ENCODE peak calls at places on chromosomes 13 and 19, in five cellular contexts. T is K562, X is H1, Q is GM12878, Z is SK-N-SH. G is an unnamed sample.

GRCh38 chr19:34172661-34173144 is 399 bp downstream of the LSM14A start:
- DNase-seq in X (peak), T (no peak), Q (no peak), Z (peak), G (no peak)

GRCh38 chr13:114319441-114319871 is 5.2 kb downstream of the CHAMP1 start:
- DNase-seq in Q (no peak), X (no peak), T (no peak), Z (no peak), G (no peak)

GRCh38 chr19:801030-801860 is 4.0 kb downstream of the PTBP1 start:
- DNase-seq in Q (no peak), Z (peak), T (no peak), X (no peak), G (no peak)

GRCh38 chr19:30276312-30276884 is 95.8 kb upstream of the ZNF536 start:
- DNase-seq in Z (no peak), X (no peak), Q (no peak), T (no peak), G (no peak)

GRCh38 chr19:8592231-8593009 is 15.2 kb upstream of the MYO1F start:
- DNase-seq in X (peak), T (peak), Q (no peak), Z (peak), G (no peak)

GRCh38 chr13:99398916-99399622 is 91.9 kb upstream of the GPR183 start:
- DNase-seq in T (no peak), X (no peak), Q (no peak), Z (no peak), G (no peak)

GRCh38 chr13:114004416-114005205 is 30.7 kb upstream of the C13orf46 start:
- DNase-seq in Z (no peak), T (peak), X (no peak), Q (no peak), G (peak)

GRCh38 chr19:56987184-56987583 is 132.6 kb upstream of the USP29 start:
- DNase-seq in Z (peak), X (no peak), Q (no peak), T (no peak), G (no peak)

GRCh38 chr19:35911790-35912189 is 3.7 kb upstream of the TYROBP start:
- DNase-seq in T (peak), Z (no peak), X (no peak), Q (no peak), G (no peak)

GRCh38 chr19:30686252-30686762 is 314.1 kb downstream of the ZNF536 start:
- DNase-seq in Z (peak), T (no peak), X (no peak), Q (no peak), G (no peak)

GRCh38 chr13:66546534-66547379 is 683.4 kb downstream of the PCDH9 start:
- DNase-seq in Z (no peak), X (no peak), T (no peak), Q (no peak), G (no peak)

GRCh38 chr19:51727349-51727880 is 3.6 kb upstream of the HAS1 start:
- DNase-seq in Z (no peak), T (no peak), Q (no peak), X (no peak), G (no peak)

GRCh38 chr13:65830411-65831172 is 1399.5 kb downstream of the PCDH9 start:
- DNase-seq in Z (no peak), X (no peak), T (no peak), Q (no peak), G (no peak)

GRCh38 chr13:98544105-98544710 is 32.7 kb downstream of the STK24 start:
- DNase-seq in X (no peak), T (no peak), Q (no peak), Z (no peak), G (no peak)

GRCh38 chr19:55809381-55810058 is 22.3 kb downstream of the NLRP11 start:
- DNase-seq in Q (no peak), X (peak), T (peak), Z (peak), G (peak)

GRCh38 chr19:12721656-12722565 is 1.8 kb downstream of the TNPO2 start:
- DNase-seq in Q (no peak), X (peak), Z (peak), T (peak), G (peak)

GRCh38 chr13:110394371-110394841 is 87.3 kb downstream of the COL4A2 start:
- DNase-seq in T (no peak), Q (no peak), Z (no peak), X (no peak), G (no peak)

GRCh38 chr19:47663911-47664771 is 49.1 kb upstream of the EHD2 start:
- DNase-seq in X (no peak), T (peak), Q (no peak), Z (no peak), G (peak)

GRCh38 chr13:24292476-24292875 is 16.9 kb upstream of the C1QTNF9 start:
- DNase-seq in T (no peak), Q (no peak), X (no peak), Z (no peak), G (no peak)

GRCh38 chr13:45781553-45782326 is 69.8 kb downstream of the SIAH3 start:
- DNase-seq in X (no peak), Q (no peak), T (no peak), Z (peak), G (no peak)

GRCh38 chr13:72384186-72384823 is 343.1 kb downstream of the MZT1 start:
- DNase-seq in Q (no peak), T (no peak), X (no peak), Z (no peak), G (peak)

GRCh38 chr13:48072304-48072703 is 22.6 kb downstream of the MED4 start:
- DNase-seq in T (no peak), Q (no peak), Z (no peak), X (no peak), G (no peak)

GRCh38 chr19:2166741-2167738 is 3.3 kb downstream of the DOT1L start:
- DNase-seq in Q (no peak), X (no peak), Z (peak), T (no peak), G (peak)

GRCh38 chr19:55069137-55069858 is 6.3 kb upstream of the RDH13 start:
- DNase-seq in T (peak), X (no peak), Q (no peak), Z (peak), G (no peak)

GRCh38 chr13:46698910-46699460 is 98.0 kb downstream of the ESD start:
- DNase-seq in T (peak), X (no peak), Q (no peak), Z (peak), G (no peak)

GRCh38 chr19:7265963-7266362 is 28.3 kb downstream of the INSR start:
- DNase-seq in X (no peak), T (no peak), Q (no peak), Z (no peak), G (no peak)

GRCh38 chr19:13071444-13072205 is 31.0 kb downstream of the LYL1 start:
- DNase-seq in X (no peak), T (no peak), Z (no peak), Q (no peak), G (no peak)

GRCh38 chr19:18743281-18743825 is 47.8 kb downstream of the COMP start:
- DNase-seq in Q (no peak), X (no peak), Z (peak), T (peak), G (no peak)

GRCh38 chr13:98462241-98462882 is 114.5 kb downstream of the STK24 start:
- DNase-seq in Q (no peak), X (no peak), Z (no peak), T (no peak), G (no peak)

DNA sequence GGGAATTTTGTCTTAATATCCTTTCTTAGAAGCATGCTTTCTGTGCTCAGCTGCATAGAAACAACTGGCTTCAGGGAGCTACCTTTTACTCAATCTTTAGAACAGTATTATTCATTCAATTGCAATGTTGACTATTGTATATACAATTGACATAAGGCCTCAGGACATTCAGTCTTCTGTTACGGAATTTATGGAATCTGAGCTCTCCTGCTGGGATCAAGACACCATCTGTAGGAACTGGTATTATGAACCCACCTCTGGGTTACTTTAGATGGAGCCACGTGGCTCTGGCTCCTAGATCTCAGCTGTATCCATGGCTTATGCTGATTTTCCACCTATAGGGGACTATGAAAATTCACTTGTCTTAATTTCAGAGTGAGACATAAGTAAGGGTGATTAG is 716.2 kb upstream of the GPC6 start:
- DNase-seq in Q (no peak), Z (no peak), T (no peak), X (no peak), G (no peak)
- TF ChIP-seq YY1 in Q (no peak), Z (no peak), T (no peak), X (no peak), G (no peak)

GRCh38 chr19:3508771-3509535 is 2.8 kb downstream of the FZR1 start:
- DNase-seq in Q (no peak), T (peak), X (no peak), Z (no peak), G (no peak)

GRCh38 chr19:3504723-3505122 is 1.4 kb upstream of the FZR1 start:
- DNase-seq in Z (no peak), X (no peak), T (no peak), Q (no peak), G (no peak)

GRCh38 chr19:3505598-3506383 is at the start of gene FZR1:
- DNase-seq in Q (peak), X (peak), T (peak), Z (peak), G (peak)

GRCh38 chr19:3507371-3508120 is 1.4 kb downstream of the FZR1 start:
- DNase-seq in X (no peak), Q (no peak), T (peak), Z (peak), G (peak)

DNA sequence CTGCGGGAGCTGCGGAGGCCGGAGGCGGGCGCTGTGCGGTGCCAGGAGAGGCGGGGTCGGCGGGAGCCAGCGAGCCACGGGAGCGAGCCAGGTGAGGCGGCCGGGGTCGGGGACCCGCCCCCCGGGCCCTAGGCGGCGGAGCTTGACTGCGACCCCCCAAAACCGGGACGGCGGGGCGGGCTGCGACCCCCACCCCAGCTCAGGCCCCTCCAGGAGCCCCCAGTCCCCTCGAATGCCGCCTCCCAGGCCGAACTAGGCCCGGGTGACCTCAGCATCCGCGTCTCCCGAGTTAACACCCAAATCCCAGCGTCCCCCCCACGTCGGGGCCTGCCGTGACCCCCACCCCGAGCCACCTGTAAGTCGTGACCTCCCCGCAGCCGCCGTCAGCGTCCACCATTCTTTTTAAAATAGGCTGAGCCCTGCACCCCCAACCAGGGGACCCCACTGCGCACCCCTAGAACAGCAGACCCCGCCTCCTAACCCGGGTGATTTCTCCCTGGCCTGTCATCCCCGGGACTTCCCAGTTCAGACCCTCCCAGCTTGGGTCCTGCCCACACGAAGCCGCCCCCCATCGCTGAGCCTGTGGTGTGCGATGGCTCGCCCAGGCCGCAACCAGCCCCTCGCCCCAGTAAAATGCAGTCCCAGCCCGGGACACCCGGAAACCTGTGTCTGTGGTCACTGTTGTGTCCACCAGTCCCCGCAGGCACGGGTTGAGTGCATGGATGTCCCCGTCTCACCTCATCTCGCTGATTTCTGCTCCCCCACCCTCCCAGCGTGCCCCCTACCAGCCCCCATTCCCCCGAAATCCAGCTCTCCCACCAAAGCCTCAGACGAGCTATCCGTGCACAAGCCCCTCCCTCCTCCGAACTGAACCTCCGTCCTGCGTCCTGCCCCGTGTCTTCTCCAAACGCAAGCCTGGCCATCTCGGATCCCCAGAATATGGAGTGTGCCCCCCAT is 551 bp downstream of the FZR1 start:
- DNase-seq in Q (no peak), T (peak), X (no peak), Z (peak), G (no peak)
- TF ChIP-seq CHD2 in Q (no peak), T (no peak), X (no peak), Z (no peak), G (no peak)

GRCh38 chr19:28575816-28576215 is 637.1 kb downstream of the UQCRFS1 start:
- DNase-seq in T (no peak), X (no peak), Z (no peak), Q (no peak), G (no peak)

GRCh38 chr19:28578786-28579505 is 634.0 kb downstream of the UQCRFS1 start:
- DNase-seq in Z (no peak), Q (no peak), X (no peak), T (no peak), G (no peak)

GRCh38 chr19:28578208-28578607 is 634.7 kb downstream of the UQCRFS1 start:
- DNase-seq in Q (no peak), Z (no peak), X (no peak), T (no peak), G (no peak)

GRCh38 chr19:28577199-28577598 is 635.8 kb downstream of the UQCRFS1 start:
- DNase-seq in X (no peak), Z (no peak), Q (no peak), T (no peak), G (no peak)

DNA sequence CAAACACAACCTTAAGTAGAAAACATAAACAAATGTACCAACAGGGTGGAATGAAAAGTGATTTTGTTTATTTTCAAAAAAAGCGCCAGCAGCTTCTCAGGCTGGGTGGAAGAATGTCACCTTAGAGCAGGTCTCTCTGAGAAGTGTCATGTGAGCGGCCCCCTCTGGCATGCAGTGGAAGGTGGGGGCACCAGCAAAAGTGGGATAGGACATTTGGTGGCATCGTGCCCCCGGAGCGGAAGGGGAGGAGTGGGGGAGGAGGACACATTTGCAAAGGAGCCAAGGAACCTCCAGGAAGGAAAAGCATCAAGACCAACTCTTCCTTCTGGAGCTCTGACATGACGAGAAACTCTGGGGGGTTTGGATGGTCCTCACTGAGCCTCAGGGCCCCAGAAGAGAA is 635.3 kb downstream of the UQCRFS1 start:
- DNase-seq in T (no peak), Q (no peak), Z (no peak), X (no peak), G (no peak)
- TF ChIP-seq YY1 in T (no peak), Q (no peak), Z (no peak), X (no peak), G (no peak)

GRCh38 chr13:75345191-75345590 is 136.8 kb downstream of the TBC1D4 start:
- DNase-seq in Z (no peak), X (no peak), T (peak), Q (no peak), G (no peak)
- TF ChIP-seq CHD2 in Z (no peak), X (no peak), T (no peak), Q (no peak), G (no peak)

GRCh38 chr19:17624314-17624991 is 63.7 kb downstream of the UNC13A start:
- DNase-seq in Z (no peak), T (no peak), Q (no peak), X (no peak), G (no peak)
- TF ChIP-seq YY1 in Z (no peak), T (no peak), Q (no peak), X (no peak), G (no peak)

GRCh38 chr19:58346961-58347929 is 6.0 kb downstream of the A1BG start:
- DNase-seq in T (peak), Z (peak), Q (no peak), X (no peak), G (no peak)
- TF ChIP-seq CHD2 in T (no peak), Z (peak), Q (peak), X (no peak), G (no peak)

GRCh38 chr19:11383706-11384048 is 437 bp downstream of the EPOR start:
- DNase-seq in Z (no peak), T (no peak), Q (no peak), X (no peak), G (no peak)

GRCh38 chr19:11381535-11382369 is 2.4 kb downstream of the EPOR start:
- DNase-seq in Z (peak), Q (peak), X (no peak), T (no peak), G (no peak)

GRCh38 chr19:11380653-11381534 is 3.2 kb downstream of the EPOR start:
- DNase-seq in X (peak), T (no peak), Q (peak), Z (peak), G (peak)

GRCh38 chr19:11384778-11385129 is 640 bp upstream of the EPOR start:
- DNase-seq in X (no peak), T (no peak), Z (no peak), Q (no peak), G (no peak)

DNA sequence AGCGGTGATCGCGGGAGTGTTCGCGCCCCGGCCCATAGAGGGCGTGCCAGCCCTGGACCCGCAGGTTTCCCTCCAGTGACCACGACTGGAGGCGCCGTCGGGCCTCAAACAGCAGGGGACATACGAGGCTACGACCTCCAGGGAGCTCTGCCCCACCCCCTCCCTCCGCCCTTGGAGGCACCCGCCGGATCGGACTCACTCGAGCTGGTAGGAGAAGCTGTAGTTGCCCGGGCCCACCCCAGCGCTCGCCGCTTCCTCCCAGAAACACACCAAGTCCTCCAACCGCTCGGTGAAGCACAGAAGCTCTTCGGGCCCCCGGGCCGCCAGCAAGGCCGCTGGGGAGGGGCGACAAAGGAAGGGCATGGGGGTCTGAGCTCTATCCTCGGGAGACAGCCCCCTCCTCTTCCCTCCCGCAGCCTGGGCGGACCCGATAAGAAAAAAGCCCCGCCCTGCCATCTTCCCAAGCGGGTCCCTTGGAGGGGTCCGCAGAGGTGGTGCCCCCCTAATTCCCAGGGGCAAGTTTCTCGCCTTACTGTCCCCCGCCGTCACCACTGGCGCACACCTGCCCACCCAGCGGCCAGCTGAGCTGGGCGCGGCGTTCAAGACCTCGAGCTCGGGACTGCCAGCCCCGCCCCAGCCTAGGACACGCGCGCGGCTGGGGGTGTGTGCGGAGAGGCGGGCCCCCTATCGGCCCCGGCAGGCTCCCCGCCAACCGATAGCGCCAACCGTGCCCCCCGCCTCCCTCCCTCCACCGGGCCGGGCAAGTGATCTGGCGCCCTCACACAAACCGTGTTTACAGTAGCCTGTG is 1.0 kb downstream of the EPOR start:
- DNase-seq in Z (peak), Q (no peak), T (peak), X (no peak), G (peak)
- TF ChIP-seq YY1 in Z (no peak), Q (no peak), T (peak), X (peak), G (peak)